ENCODE peak calls at places on chromosome 21, in six cellular contexts. V is IMR-90, X is A549, Q is K562, L is GM12878, J is HepG2. Y is an unnamed sample.

GRCh38 chr21:31470896-31471694 is 127.0 kb upstream of the TIAM1 start:
- DNase-seq in V (no peak), X (no peak), Q (no peak), L (no peak), J (no peak), Y (no peak)

GRCh38 chr21:26515257-26515656 is 57.8 kb downstream of the CYYR1 start:
- DNase-seq in V (no peak), X (no peak), Q (no peak), L (no peak), J (no peak), Y (no peak)

GRCh38 chr21:29678616-29679015 is 261.2 kb downstream of the GRIK1 start:
- DNase-seq in V (no peak), X (no peak), Q (no peak), L (no peak), J (no peak), Y (no peak)

GRCh38 chr21:16420086-16420724 is 690.4 kb downstream of the USP25 start:
- DNase-seq in V (peak; percentile 18), X (no peak), Q (no peak), L (no peak), J (peak; percentile 9), Y (peak; percentile 62)

GRCh38 chr21:31195334-31196015 is 148.6 kb downstream of the TIAM1 start:
- DNase-seq in V (no peak), X (no peak), Q (no peak), L (peak; percentile 55), J (no peak), Y (no peak)

GRCh38 chr21:34892196-34892595 is 156.9 kb downstream of the RUNX1 start:
- DNase-seq in V (peak; percentile 45), X (no peak), Q (no peak), L (no peak), J (no peak), Y (no peak)

GRCh38 chr21:37866027-37866426 is 50.2 kb downstream of the KCNJ6 start:
- DNase-seq in V (no peak), X (no peak), Q (no peak), L (no peak), J (no peak), Y (no peak)

GRCh38 chr21:27126140-27126539 is 159.3 kb upstream of the ADAMTS5 start:
- DNase-seq in V (no peak), X (no peak), Q (no peak), L (no peak), J (no peak), Y (no peak)

GRCh38 chr21:29940993-29941392 is 1.2 kb upstream of the GRIK1 start:
- DNase-seq in V (no peak), X (no peak), Q (no peak), L (no peak), J (no peak), Y (no peak)

GRCh38 chr21:36902793-36903192 is 63.7 kb downstream of the HLCS start:
- DNase-seq in V (peak; percentile 55), X (no peak), Q (no peak), L (no peak), J (no peak), Y (no peak)

GRCh38 chr21:42248783-42249597 is 30.1 kb downstream of the ABCG1 start:
- DNase-seq in V (no peak), X (no peak), Q (no peak), L (peak; percentile 76), J (no peak), Y (no peak)

GRCh38 chr21:42060166-42060565 is 11.0 kb upstream of the UMODL1 start:
- DNase-seq in V (no peak), X (no peak), Q (no peak), L (no peak), J (no peak), Y (no peak)

GRCh38 chr21:40967771-40968170 is 120.8 kb upstream of the DSCAM start:
- DNase-seq in V (no peak), X (no peak), Q (no peak), L (no peak), J (no peak), Y (no peak)

GRCh38 chr21:34936299-34936698 is 112.8 kb downstream of the RUNX1 start:
- DNase-seq in V (no peak), X (no peak), Q (no peak), L (no peak), J (no peak), Y (no peak)

GRCh38 chr21:33974513-33975468 is 59.2 kb upstream of the ATP5PO start:
- DNase-seq in V (no peak), X (no peak), Q (no peak), L (no peak), J (no peak), Y (no peak)

GRCh38 chr21:36027352-36027751 is 33.0 kb downstream of the SETD4 start:
- DNase-seq in V (peak; percentile 82), X (no peak), Q (no peak), L (no peak), J (no peak), Y (no peak)

GRCh38 chr21:30044447-30045064 is 104.8 kb upstream of the GRIK1 start:
- DNase-seq in V (peak; percentile 7), X (no peak), Q (peak; percentile 20), L (no peak), J (peak; percentile 1), Y (peak; percentile 12)

GRCh38 chr21:15682182-15682895 is 47.4 kb upstream of the USP25 start:
- DNase-seq in V (peak; percentile 76), X (no peak), Q (no peak), L (no peak), J (peak; percentile 49), Y (no peak)

GRCh38 chr21:17397703-17398102 is 115.1 kb upstream of the CXADR start:
- DNase-seq in V (no peak), X (no peak), Q (no peak), L (no peak), J (no peak), Y (no peak)

DNA sequence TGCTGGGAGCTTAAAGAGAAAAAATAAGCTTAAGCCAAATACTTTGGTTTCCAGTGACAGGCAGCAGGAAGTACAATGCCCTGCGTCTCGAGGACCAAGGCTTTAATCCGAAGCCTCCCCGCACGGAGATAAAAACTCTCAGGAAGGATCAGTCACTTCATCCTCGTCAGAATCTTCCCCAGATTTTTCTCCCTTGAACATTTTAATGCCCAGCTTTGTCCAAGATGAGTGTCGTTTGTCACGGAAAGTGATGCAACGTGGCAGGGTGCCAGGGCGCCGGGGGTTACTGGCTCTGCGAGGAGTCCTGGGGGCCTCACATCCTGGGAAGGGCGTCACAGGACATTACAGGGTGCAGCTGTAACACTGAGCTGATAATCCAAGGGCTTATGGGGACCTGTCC is 25.2 kb upstream of the PCBP3 start:
- DNase-seq in V (peak; percentile 47), X (no peak), Q (no peak), L (no peak), J (no peak), Y (no peak)
- TF ChIP-seq BHLHE40 in V (no peak), X (no peak), Q (no peak), L (no peak), J (no peak), Y (no peak)

DNA sequence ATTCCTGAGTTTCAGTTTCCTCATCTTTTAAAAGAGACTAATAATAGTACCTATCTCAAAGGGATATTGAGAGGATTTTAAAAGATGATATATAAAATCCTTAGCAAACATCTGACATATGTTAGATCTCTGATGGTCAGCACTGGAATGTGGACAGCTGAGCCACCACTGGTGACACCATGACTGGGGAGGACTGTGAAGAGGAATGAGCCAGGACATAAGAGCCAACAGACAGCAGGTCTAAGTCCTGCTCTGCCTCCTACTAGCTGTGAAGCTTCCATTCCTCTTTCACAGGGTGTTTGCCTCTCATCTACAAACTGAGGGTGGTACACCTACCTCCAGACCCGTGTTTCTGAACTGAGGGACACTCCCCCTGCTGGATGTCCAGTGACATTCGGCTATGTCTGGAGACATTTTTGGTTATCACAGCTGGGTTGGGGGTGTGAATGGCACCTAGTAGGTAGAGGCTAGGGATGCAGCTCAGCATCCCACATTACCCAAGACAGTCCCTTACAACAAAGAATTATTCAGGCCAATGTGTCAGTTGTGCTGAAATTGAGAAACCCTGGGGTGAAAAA is 109.1 kb upstream of the OLIG2 start:
- DNase-seq in V (no peak), X (no peak), Q (peak; percentile 35), L (no peak), J (peak; percentile 35), Y (peak; percentile 44)
- TF ChIP-seq BHLHE40 in V (no peak), X (no peak), Q (no peak), L (no peak), J (no peak), Y (no peak)

DNA sequence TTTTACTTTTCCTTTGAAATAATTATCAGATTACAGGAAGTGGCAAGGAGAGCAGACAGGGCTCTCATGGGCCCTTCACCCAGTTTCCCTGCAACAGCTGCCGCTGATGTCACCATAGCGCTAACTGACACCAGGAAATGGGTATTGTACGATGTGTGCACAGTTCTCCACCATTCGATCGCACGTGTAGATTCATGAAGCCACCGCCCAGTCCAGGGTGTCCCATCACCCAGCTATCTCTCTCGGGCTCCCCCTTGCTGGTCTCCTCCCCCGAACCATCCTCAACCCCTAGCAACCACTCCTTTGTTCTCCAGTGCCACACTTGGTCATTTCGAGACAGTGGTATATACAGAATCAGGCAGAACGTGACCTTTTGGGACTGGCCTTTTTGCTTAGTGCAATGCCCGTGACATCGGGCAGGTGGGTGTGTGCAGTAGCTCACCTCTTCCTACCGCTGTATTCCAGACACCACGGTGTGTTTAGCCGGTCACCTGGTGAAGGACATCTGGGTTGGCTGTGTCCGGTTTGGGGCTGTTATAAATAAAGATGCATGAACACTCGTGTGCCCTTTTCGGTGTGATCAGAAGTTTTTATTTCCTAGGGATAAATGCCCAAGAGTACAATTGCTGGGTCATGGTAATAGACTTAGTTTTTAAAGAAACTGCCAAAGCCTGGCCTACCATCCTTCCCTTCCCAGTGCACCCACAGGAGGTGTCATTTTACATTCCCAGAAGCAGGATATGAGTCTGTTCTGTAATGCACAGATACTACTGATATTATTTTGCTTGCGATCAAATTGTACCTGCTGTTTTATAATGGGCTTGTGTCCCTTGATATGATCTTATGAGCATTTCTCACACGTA is 118.5 kb downstream of the CRYAA start:
- DNase-seq in V (no peak), X (no peak), Q (peak; percentile 41), L (peak; percentile 19), J (no peak), Y (no peak)
- TF ChIP-seq BHLHE40 in V (no peak), X (no peak), Q (peak; percentile 57), L (peak; percentile 87), J (no peak), Y (no peak)

GRCh38 chr21:18499761-18500376 is 96.3 kb upstream of the TMPRSS15 start:
- DNase-seq in V (peak; percentile 13), X (no peak), Q (peak; percentile 4), L (no peak), J (peak; percentile 21), Y (peak; percentile 9)
- TF ChIP-seq BHLHE40 in V (no peak), X (no peak), Q (no peak), L (no peak), J (no peak), Y (no peak)

GRCh38 chr21:39021475-39021832 is 161.8 kb downstream of the PSMG1 start:
- DNase-seq in V (no peak), X (no peak), Q (no peak), L (no peak), J (no peak), Y (no peak)

GRCh38 chr21:39020751-39021474 is 162.3 kb downstream of the PSMG1 start:
- DNase-seq in V (peak; percentile 74), X (no peak), Q (no peak), L (no peak), J (peak; percentile 64), Y (no peak)

GRCh38 chr21:39024538-39024937 is 158.7 kb downstream of the PSMG1 start:
- DNase-seq in V (no peak), X (no peak), Q (no peak), L (no peak), J (no peak), Y (no peak)

GRCh38 chr21:39022901-39023693 is 160.2 kb downstream of the PSMG1 start:
- DNase-seq in V (peak; percentile 28), X (no peak), Q (peak; percentile 49), L (no peak), J (peak; percentile 37), Y (no peak)

GRCh38 chr21:39022035-39022900 is 161.0 kb downstream of the PSMG1 start:
- DNase-seq in V (no peak), X (no peak), Q (no peak), L (no peak), J (no peak), Y (no peak)
- TF ChIP-seq BHLHE40 in V (no peak), X (no peak), Q (no peak), L (no peak), J (no peak), Y (no peak)